ENCODE peak calls at places on chromosomes 2 and 18, in five cellular contexts. K is mammary epithelial cell, Y is IMR-90, A is H9, G is endothelial cell of umbilical vein. O is an unnamed sample. For H4K20me1, the result is how much of the 10 kb centered on the place peaks cover.

GRCh38 chr2:141555876-141556470 is 574.8 kb downstream of the LRP1B start:
- DNase-seq in K (no peak), Y (no peak), A (no peak), G (no peak), O (no peak)

GRCh38 chr18:274313-274712 is 6.5 kb upstream of the THOC1 start:
- DNase-seq in K (no peak), Y (no peak), A (no peak), G (no peak), O (no peak)

GRCh38 chr18:13379062-13379800 is 160.7 kb downstream of the LDLRAD4 start:
- DNase-seq in K (no peak), Y (no peak), A (no peak), G (no peak), O (no peak)

GRCh38 chr2:161886248-161886647 is 187.8 kb downstream of the DPP4 start:
- DNase-seq in K (no peak), Y (no peak), A (no peak), G (no peak), O (no peak)

GRCh38 chr18:13696961-13697360 is 29.4 kb downstream of the FAM210A start:
- DNase-seq in K (peak), Y (peak), A (no peak), G (no peak), O (no peak)

GRCh38 chr2:54975598-54976507 is 74.4 kb downstream of the RTN4 start:
- DNase-seq in K (no peak), Y (no peak), A (no peak), G (no peak), O (no peak)

GRCh38 chr18:22985250-22985649 is 52.1 kb downstream of the RBBP8 start:
- DNase-seq in K (no peak), Y (peak), A (no peak), G (no peak), O (no peak)

GRCh38 chr18:1914489-1914888 is 656.8 kb downstream of the METTL4 start:
- DNase-seq in K (peak), Y (no peak), A (peak), G (no peak), O (no peak)

GRCh38 chr2:186714611-186715010 is 20.8 kb downstream of the FAM171B start:
- DNase-seq in K (no peak), Y (no peak), A (no peak), G (no peak), O (no peak)

GRCh38 chr2:134200024-134200423 is 53.8 kb upstream of the MGAT5 start:
- DNase-seq in K (no peak), Y (no peak), A (no peak), G (no peak), O (no peak)

GRCh38 chr18:45844938-45845337 is 19.5 kb downstream of the SIGLEC15 start:
- DNase-seq in K (no peak), Y (no peak), A (no peak), G (no peak), O (no peak)

GRCh38 chr18:21489119-21489750 is 111.3 kb downstream of the ESCO1 start:
- DNase-seq in K (peak), Y (peak), A (peak), G (peak), O (peak)

GRCh38 chr18:22977847-22978701 is 44.9 kb downstream of the RBBP8 start:
- DNase-seq in K (peak), Y (peak), A (no peak), G (peak), O (no peak)

GRCh38 chr2:7432426-7432825 is 515.2 kb downstream of the RNF144A start:
- DNase-seq in K (no peak), Y (no peak), A (no peak), G (no peak), O (no peak)

GRCh38 chr2:207558106-207558505 is 28.3 kb downstream of the CREB1 start:
- DNase-seq in K (no peak), Y (peak), A (no peak), G (no peak), O (no peak)

GRCh38 chr2:240469239-240469636 is 33.8 kb downstream of the GPC1 start:
- DNase-seq in K (no peak), Y (no peak), A (peak), G (no peak), O (peak)

GRCh38 chr2:23624378-23624777 is 239.4 kb downstream of the KLHL29 start:
- DNase-seq in K (no peak), Y (no peak), A (peak), G (no peak), O (peak)

GRCh38 chr2:26477911-26478253 is at the start of gene OTOF:
- DNase-seq in K (peak), Y (peak), A (no peak), G (peak), O (no peak)

GRCh38 chr2:128262315-128263253 is 56.1 kb downstream of the HS6ST1 start:
- DNase-seq in K (no peak), Y (no peak), A (no peak), G (no peak), O (no peak)

GRCh38 chr18:14924226-14924625 is 176.3 kb downstream of the ANKRD30B start:
- DNase-seq in K (peak), Y (no peak), A (no peak), G (no peak), O (no peak)

GRCh38 chr2:152396051-152396511 is 61.1 kb downstream of the FMNL2 start:
- DNase-seq in K (no peak), Y (peak), A (no peak), G (no peak), O (no peak)

GRCh38 chr18:78871631-78872030 is 108.0 kb upstream of the SALL3 start:
- DNase-seq in K (no peak), Y (no peak), A (no peak), G (no peak), O (no peak)

GRCh38 chr2:202883987-202884675 is 12.6 kb upstream of the ICA1L start:
- DNase-seq in K (no peak), Y (peak), A (no peak), G (peak), O (no peak)

GRCh38 chr2:202005272-202005887 is 28.3 kb upstream of the FZD7 start:
- DNase-seq in K (no peak), Y (no peak), A (no peak), G (no peak), O (no peak)

GRCh38 chr2:43944915-43945314 is 50.9 kb downstream of the LRPPRC start:
- DNase-seq in K (no peak), Y (no peak), A (no peak), G (no peak), O (no peak)

GRCh38 chr2:48320747-48321146 is 209.2 kb upstream of the STON1 start:
- DNase-seq in K (peak), Y (no peak), A (no peak), G (no peak), O (no peak)

GRCh38 chr2:52135235-52135634 is 1103.3 kb upstream of the NRXN1 start:
- DNase-seq in K (no peak), Y (peak), A (no peak), G (no peak), O (no peak)

GRCh38 chr2:110948027-110948687 is 172.6 kb upstream of the BCL2L11 start:
- DNase-seq in K (no peak), Y (no peak), A (no peak), G (no peak), O (no peak)

GRCh38 chr2:21411796-21412195 is 288.0 kb downstream of the TDRD15 start:
- DNase-seq in K (no peak), Y (no peak), A (no peak), G (no peak), O (no peak)

GRCh38 chr18:1020731-1021344 is 116.2 kb downstream of the ADCYAP1 start:
- DNase-seq in K (no peak), Y (no peak), A (no peak), G (no peak), O (no peak)

GRCh38 chr2:84278386-84278785 is 180.7 kb downstream of the SUCLG1 start:
- DNase-seq in K (no peak), Y (no peak), A (no peak), G (no peak), O (peak)

GRCh38 chr2:218031771-218032257 is 29.0 kb upstream of the TNS1 start:
- DNase-seq in K (peak), Y (no peak), A (no peak), G (no peak), O (peak)

GRCh38 chr2:202814226-202814625 is 57.3 kb downstream of the ICA1L start:
- DNase-seq in K (no peak), Y (no peak), A (no peak), G (no peak), O (no peak)

GRCh38 chr2:153940511-153940910 is 68.8 kb downstream of the GALNT13 start:
- DNase-seq in K (no peak), Y (no peak), A (no peak), G (no peak), O (no peak)

GRCh38 chr18:75087119-75088020 is 121.6 kb downstream of the PTGR3 start:
- DNase-seq in K (no peak), Y (no peak), A (no peak), G (no peak), O (no peak)

GRCh38 chr2:26484579-26484978 is 6.7 kb upstream of the OTOF start:
- DNase-seq in K (no peak), Y (no peak), A (no peak), G (no peak), O (no peak)

GRCh38 chr18:55425698-55426097 is 162.3 kb downstream of the TCF4 start:
- DNase-seq in K (no peak), Y (no peak), A (no peak), G (no peak), O (no peak)

DNA sequence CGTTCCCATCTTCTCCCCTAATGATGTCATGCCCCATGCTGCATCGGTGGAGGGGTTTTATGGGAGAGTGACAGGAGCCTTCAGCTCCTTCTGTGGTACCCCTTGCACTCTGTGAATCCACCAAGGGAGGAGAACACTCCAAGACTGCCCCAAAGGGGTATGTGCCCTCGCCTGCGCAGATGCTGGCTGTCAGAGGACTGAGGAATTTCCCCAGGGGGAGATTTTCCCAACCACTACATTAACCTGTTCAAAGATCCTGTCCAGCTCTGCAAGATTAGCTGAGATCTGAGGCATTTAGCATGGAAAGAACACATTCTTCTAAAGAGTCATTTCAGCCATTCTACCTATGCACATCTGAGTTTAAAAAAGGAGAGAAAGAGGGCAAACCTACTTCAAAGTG is 143.2 kb upstream of the ITGA6 start:
- DNase-seq in K (no peak), Y (no peak), A (no peak), G (no peak), O (no peak)
- H3K9ac ChIP-seq in K (no peak), Y (no peak), A (no peak), G (no peak), O (no peak)

GRCh38 chr18:79944126-79944731 is 7.2 kb downstream of the SLC66A2 start:
- DNase-seq in K (no peak), Y (no peak), A (peak), G (no peak), O (peak)
- H4K20me1 ChIP-seq in K (under half), Y (half or more), A (under half), G (under half), O (half or more)

GRCh38 chr2:199458806-199459285 is 1.1 kb upstream of the SATB2 start:
- DNase-seq in K (peak), Y (peak), A (no peak), G (peak), O (peak)

GRCh38 chr2:199461455-199462166 is 3.9 kb upstream of the SATB2 start:
- DNase-seq in K (no peak), Y (no peak), A (no peak), G (no peak), O (no peak)

GRCh38 chr2:199460808-199461454 is 3.2 kb upstream of the SATB2 start:
- DNase-seq in K (no peak), Y (no peak), A (no peak), G (peak), O (no peak)

GRCh38 chr2:199459286-199460100 is 1.8 kb upstream of the SATB2 start:
- DNase-seq in K (peak), Y (peak), A (peak), G (peak), O (peak)

GRCh38 chr2:199460101-199460671 is 2.4 kb upstream of the SATB2 start:
- DNase-seq in K (peak), Y (peak), A (no peak), G (peak), O (no peak)
- H3K9ac ChIP-seq in K (peak), Y (peak), A (no peak), G (no peak), O (peak)

DNA sequence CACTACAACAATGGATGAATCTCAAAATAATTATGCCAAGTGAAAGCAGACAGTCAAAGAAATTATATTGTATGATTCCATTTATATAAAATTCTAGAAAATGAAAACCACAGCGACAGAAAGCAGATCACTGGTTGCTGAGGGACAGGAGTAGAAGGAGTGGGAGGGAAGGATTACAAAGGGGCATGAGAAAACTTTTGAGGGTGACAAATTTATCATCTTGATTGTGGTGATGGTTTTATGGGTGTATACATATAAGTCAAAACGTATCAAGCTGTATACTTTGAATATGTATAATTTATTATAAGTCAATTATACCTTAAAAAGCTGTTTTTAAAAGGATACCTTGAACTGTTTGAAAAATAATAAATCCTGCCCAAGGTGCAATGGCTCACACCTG is 27.7 kb downstream of the ATF2 start:
- DNase-seq in K (no peak), Y (no peak), A (no peak), G (no peak), O (no peak)
- H4K20me1 ChIP-seq in K (under half), Y (under half), A (under half), G (under half), O (under half)

DNA sequence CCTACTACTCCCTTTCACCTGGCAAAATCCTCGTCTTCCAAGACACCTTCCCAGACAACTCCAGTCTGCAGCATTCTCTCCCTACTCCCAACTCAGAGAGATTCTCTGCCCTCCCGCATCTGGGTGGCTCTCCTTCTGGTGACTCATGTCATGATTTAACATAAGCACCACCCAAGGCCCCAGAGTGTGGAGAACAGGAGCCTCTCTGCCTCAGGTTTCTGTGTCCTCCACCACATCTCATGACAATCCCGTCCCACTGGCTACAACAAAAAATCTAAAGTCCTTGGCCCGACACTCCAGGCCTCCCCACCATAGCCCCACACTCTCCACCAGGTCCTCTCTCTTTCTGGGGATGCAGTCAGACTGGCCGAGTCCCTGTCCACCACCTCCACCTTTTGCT is 197.1 kb downstream of the BCL11A start:
- DNase-seq in K (peak), Y (no peak), A (no peak), G (no peak), O (no peak)
- H3K9ac ChIP-seq in K (no peak), Y (no peak), A (no peak), G (no peak), O (no peak)

GRCh38 chr2:72886505-72887031 is 640 bp upstream of the SPR start:
- DNase-seq in K (no peak), Y (no peak), A (no peak), G (no peak), O (no peak)
- H4K20me1 ChIP-seq in K (under half), Y (under half), A (under half), G (under half), O (under half)

O was measured in DND-41.